ENCODE peak calls at places on chromosomes 4 and X, in five cellular contexts. N is AG09309, E is A549, C is SK-N-SH, T is endothelial cell of umbilical vein. I is an unnamed sample.

GRCh38 chrX:134688181-134688580 is 29.9 kb upstream of the PLAC1 start:
- DNase-seq in N (no peak), E (no peak), C (no peak), T (no peak), I (no peak)

GRCh38 chrX:77962068-77962902 is 7.2 kb downstream of the PGAM4 start:
- DNase-seq in N (no peak), E (no peak), C (no peak), T (peak), I (no peak)

GRCh38 chr4:147596976-147597375 is 20.2 kb upstream of the TMEM184C start:
- DNase-seq in N (peak), E (peak), C (no peak), T (peak), I (peak)

GRCh38 chr4:70515342-70516245 is 2.8 kb upstream of the AMTN start:
- DNase-seq in N (no peak), E (peak), C (no peak), T (no peak), I (peak)

GRCh38 chrX:13293700-13294099 is 26.2 kb downstream of the ATXN3L start:
- DNase-seq in N (no peak), E (no peak), C (no peak), T (peak), I (peak)

GRCh38 chr4:70280567-70280966 is 38.2 kb downstream of the CSN3 start:
- DNase-seq in N (no peak), E (no peak), C (no peak), T (no peak), I (no peak)

GRCh38 chr4:20773144-20773997 is 73.1 kb downstream of the PACRGL start:
- DNase-seq in N (peak), E (peak), C (peak), T (peak), I (peak)

GRCh38 chrX:43953218-43953617 is 20.0 kb downstream of the NDP start:
- DNase-seq in N (no peak), E (no peak), C (no peak), T (no peak), I (no peak)

GRCh38 chrX:48022740-48023139 is 16.0 kb downstream of the SPACA5 start:
- DNase-seq in N (no peak), E (no peak), C (no peak), T (no peak), I (no peak)

GRCh38 chrX:83847339-83847738 is 13.6 kb upstream of the CYLC1 start:
- DNase-seq in N (no peak), E (no peak), C (no peak), T (no peak), I (no peak)

DNA sequence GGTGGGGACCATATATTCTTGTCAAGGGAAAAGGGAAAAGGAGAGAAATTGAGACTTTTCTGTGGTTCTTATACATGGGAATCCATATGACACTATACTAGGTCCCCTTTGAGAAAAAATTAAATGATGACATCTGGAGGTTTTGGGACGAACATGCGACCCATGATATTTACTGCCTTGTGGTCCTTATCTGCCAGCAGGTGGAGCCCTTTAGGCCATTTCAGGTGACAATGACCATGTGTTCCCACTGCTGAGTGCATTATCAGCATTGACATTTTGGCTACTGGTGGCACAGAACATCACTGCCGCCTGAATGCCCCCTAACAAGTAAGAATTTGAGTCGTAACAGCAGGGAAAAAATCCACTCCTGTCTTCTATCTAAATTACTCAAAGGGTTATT is 843.4 kb downstream of the FSTL5 start:
- DNase-seq in N (no peak), E (peak), C (peak), T (peak), I (peak)
- TF ChIP-seq CTCF in N (peak), E (peak), C (peak), T (peak), I (peak)

GRCh38 chr4:4694296-4694772 is 152.5 kb upstream of the STX18 start:
- DNase-seq in N (no peak), E (no peak), C (peak), T (no peak), I (peak)
- TF ChIP-seq CTCF in N (peak), E (no peak), C (peak), T (peak), I (no peak)

GRCh38 chrX:86946569-86946968 is 571.0 kb upstream of the KLHL4 start:
- DNase-seq in N (no peak), E (peak), C (peak), T (peak), I (peak)
- TF ChIP-seq CTCF in N (peak), E (peak), C (peak), T (peak), I (peak)

GRCh38 chr4:156593464-156593863 is 378.1 kb downstream of the PDGFC start:
- DNase-seq in N (no peak), E (no peak), C (no peak), T (no peak), I (no peak)
- TF ChIP-seq CTCF in N (peak), E (no peak), C (peak), T (no peak), I (no peak)

GRCh38 chr4:158781963-158782362 is 13.1 kb downstream of the FNIP2 start:
- DNase-seq in N (no peak), E (no peak), C (no peak), T (no peak), I (no peak)
- TF ChIP-seq CTCF in N (no peak), E (no peak), C (no peak), T (no peak), I (no peak)

DNA sequence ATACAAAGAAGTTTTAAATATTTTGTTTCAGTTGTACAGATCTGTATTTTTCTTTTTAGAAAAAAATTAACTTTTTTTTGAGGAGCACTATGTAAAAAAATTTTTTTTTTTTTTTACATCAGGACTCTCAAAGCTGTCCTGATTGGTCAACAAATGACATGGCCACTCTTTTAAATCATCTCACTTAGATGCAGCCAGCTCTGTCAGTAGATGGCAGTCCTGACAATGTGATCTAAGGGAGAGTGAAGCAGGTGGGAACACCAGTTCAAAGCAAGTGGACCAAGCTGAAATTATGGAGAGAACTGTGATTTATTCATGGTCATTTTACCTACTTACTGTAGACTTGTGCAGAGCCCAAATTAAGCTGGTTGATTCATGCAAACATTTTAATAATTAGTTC is 174.6 kb upstream of the GPRIN3 start:
- DNase-seq in N (no peak), E (peak), C (peak), T (peak), I (peak)
- TF ChIP-seq CTCF in N (peak), E (peak), C (peak), T (peak), I (peak)

GRCh38 chr4:6024450-6024960 is 6.3 kb upstream of the C4orf50 start:
- DNase-seq in N (no peak), E (no peak), C (no peak), T (no peak), I (no peak)

GRCh38 chr4:6028168-6028567 is 9.9 kb upstream of the C4orf50 start:
- DNase-seq in N (no peak), E (no peak), C (no peak), T (no peak), I (no peak)

GRCh38 chr4:6030679-6031078 is 12.4 kb upstream of the C4orf50 start:
- DNase-seq in N (no peak), E (no peak), C (no peak), T (no peak), I (no peak)

GRCh38 chr4:6029254-6029653 is 11.0 kb upstream of the C4orf50 start:
- DNase-seq in N (no peak), E (no peak), C (no peak), T (no peak), I (no peak)

GRCh38 chr4:6027392-6027791 is 9.2 kb upstream of the C4orf50 start:
- DNase-seq in N (no peak), E (no peak), C (no peak), T (no peak), I (peak)
- TF ChIP-seq CTCF in N (no peak), E (no peak), C (no peak), T (no peak), I (no peak)